ENCODE peak calls at places on chromosome 16, in eight cellular contexts. W, A, O, F, Y, D, Z and R are unnamed samples.

GRCh38 chr16:57475711-57476339 is 10.5 kb downstream of the DOK4 start:
- DNase-seq in A (no peak), Y (no peak), D (no peak), W (peak; percentile 78), O (no peak), F (no peak), Z (peak; percentile 39), R (no peak)

GRCh38 chr16:69465881-69466280 is 41.5 kb downstream of the CYB5B start:
- DNase-seq in A (no peak), Y (no peak), F (no peak), Z (no peak), W (no peak), D (no peak), O (no peak), R (no peak)

GRCh38 chr16:2060346-2060745 is 12.6 kb downstream of the TSC2 start:
- DNase-seq in W (no peak), D (no peak), Z (no peak), A (no peak), F (no peak), O (no peak), Y (no peak), R (no peak)

GRCh38 chr16:79042886-79043285 is 557.7 kb downstream of the MAF start:
- DNase-seq in F (no peak), Y (no peak), A (no peak), O (no peak), W (no peak), D (no peak), Z (peak; percentile 12), R (no peak)

GRCh38 chr16:31458835-31459721 is at the start of gene ARMC5:
- DNase-seq in F (peak; percentile 98), W (peak; percentile 99), O (peak; percentile 99), Z (peak; percentile 93), D (peak; percentile 97), Y (peak; percentile 98), A (peak; percentile 97), R (peak; percentile 87)

GRCh38 chr16:19912445-19913305 is 28.0 kb upstream of the GPRC5B start:
- DNase-seq in Z (no peak), D (no peak), Y (peak; percentile 15), A (no peak), W (no peak), F (no peak), O (no peak), R (no peak)

GRCh38 chr16:86513471-86514277 is 3.3 kb downstream of the FOXF1 start:
- DNase-seq in Z (no peak), F (no peak), Y (no peak), A (no peak), D (peak; percentile 21), W (no peak), O (no peak), R (no peak)

GRCh38 chr16:84598391-84598750 is 19.5 kb downstream of the COTL1 start:
- DNase-seq in Y (no peak), O (no peak), Z (no peak), F (no peak), D (no peak), W (no peak), A (no peak), R (no peak)

GRCh38 chr16:86768999-86769398 is 190.7 kb downstream of the FOXL1 start:
- DNase-seq in O (no peak), F (no peak), W (peak; percentile 38), Y (no peak), D (no peak), A (no peak), Z (no peak), R (no peak)

GRCh38 chr16:4618645-4619418 is 4.1 kb upstream of the UBALD1 start:
- DNase-seq in F (no peak), O (no peak), Y (no peak), Z (no peak), A (peak; percentile 66), W (no peak), D (no peak), R (no peak)

GRCh38 chr16:2004795-2005517 is 4.7 kb downstream of the ZNF598 start:
- DNase-seq in Y (no peak), A (no peak), Z (no peak), D (no peak), O (no peak), W (no peak), F (no peak), R (no peak)

GRCh38 chr16:69286941-69287713 is 24.0 kb upstream of the VPS4A start:
- DNase-seq in O (peak; percentile 90), Y (peak; percentile 61), A (no peak), F (peak; percentile 67), D (peak; percentile 18), W (peak; percentile 79), Z (no peak), R (no peak)

GRCh38 chr16:26992661-26993365 is 73.9 kb upstream of the C16orf82 start:
- DNase-seq in A (no peak), O (no peak), W (peak; percentile 13), D (peak; percentile 58), Z (no peak), Y (no peak), F (no peak), R (no peak)

GRCh38 chr16:7236824-7237410 is 95.7 kb upstream of the RBFOX1 start:
- DNase-seq in Z (no peak), O (no peak), Y (no peak), W (no peak), F (no peak), D (no peak), A (peak; percentile 64), R (no peak)

GRCh38 chr16:22402191-22402590 is 27.8 kb upstream of the CDR2 start:
- DNase-seq in Y (no peak), O (no peak), W (no peak), Z (no peak), A (no peak), D (no peak), F (no peak), R (no peak)

GRCh38 chr16:58678716-58679115 is 5.9 kb downstream of the SLC38A7 start:
- DNase-seq in D (no peak), Z (no peak), F (no peak), O (peak; percentile 18), A (no peak), W (no peak), Y (peak; percentile 71), R (no peak)

GRCh38 chr16:56589141-56590039 is at the start of gene MT3:
- DNase-seq in F (peak; percentile 45), O (no peak), W (peak; percentile 34), A (no peak), Z (no peak), D (no peak), Y (no peak), R (peak; percentile 40)